ENCODE peak calls at places on chromosomes 12 and 14, in seven cellular contexts. Q, Y, T, K, J, O and D are unnamed samples.

GRCh38 chr12:8499616-8500015 is 13.7 kb upstream of the CLEC4D start:
- DNase-seq in Q (no peak), Y (peak; percentile 35), T (no peak), K (no peak), J (no peak), O (no peak), D (no peak)

GRCh38 chr12:55676707-55677106 is 31.0 kb downstream of the ITGA7 start:
- DNase-seq in Q (no peak), Y (no peak), T (no peak), K (no peak), J (peak; percentile 10), O (no peak), D (no peak)

GRCh38 chr12:133081408-133081806 is 684 bp downstream of the ZNF140 start:
- DNase-seq in Q (peak; percentile 31), Y (peak; percentile 10), T (no peak), K (no peak), J (no peak), O (no peak), D (no peak)

GRCh38 chr14:91284146-91284790 is 39.8 kb upstream of the GPR68 start:
- DNase-seq in Q (no peak), Y (peak; percentile 21), T (peak; percentile 78), K (no peak), J (peak; percentile 88), O (no peak), D (no peak)

GRCh38 chr14:74508292-74508731 is 14.7 kb downstream of the ISCA2 start:
- DNase-seq in Q (no peak), Y (peak; percentile 91), T (no peak), K (no peak), J (peak; percentile 29), O (peak; percentile 88), D (no peak)

GRCh38 chr14:91417134-91417982 is at the start of gene CCDC88C:
- DNase-seq in Q (peak; percentile 58), Y (peak; percentile 70), T (peak; percentile 71), K (peak; percentile 61), J (peak; percentile 33), O (peak; percentile 72), D (peak; percentile 60)

GRCh38 chr12:110370732-110371141 is 32.8 kb downstream of the ANAPC7 start:
- DNase-seq in Q (no peak), Y (no peak), T (no peak), K (no peak), J (no peak), O (no peak), D (no peak)

GRCh38 chr12:91326043-91327027 is 143.7 kb upstream of the DCN start:
- DNase-seq in Q (peak; percentile 50), Y (peak; percentile 64), T (peak; percentile 90), K (peak; percentile 63), J (peak; percentile 83), O (peak; percentile 34), D (peak; percentile 20)

GRCh38 chr12:46660719-46661118 is 165.1 kb downstream of the SLC38A4 start:
- DNase-seq in Q (no peak), Y (no peak), T (peak; percentile 67), K (no peak), J (peak; percentile 35), O (no peak), D (no peak)

GRCh38 chr12:95859344-95859816 is 628 bp downstream of the SNRPF start:
- DNase-seq in Q (no peak), Y (peak; percentile 78), T (peak; percentile 56), K (no peak), J (peak; percentile 66), O (no peak), D (no peak)

GRCh38 chr12:91053951-91054715 is 3.7 kb downstream of the KERA start:
- DNase-seq in Q (no peak), Y (no peak), T (peak; percentile 89), K (no peak), J (peak; percentile 71), O (no peak), D (no peak)

GRCh38 chr12:127278351-127278750 is 988.6 kb upstream of the TMEM132C start:
- DNase-seq in Q (no peak), Y (no peak), T (no peak), K (no peak), J (no peak), O (no peak), D (no peak)

GRCh38 chr12:82407481-82407880 is 49.2 kb downstream of the METTL25 start:
- DNase-seq in Q (no peak), Y (no peak), T (peak; percentile 12), K (no peak), J (no peak), O (no peak), D (no peak)

GRCh38 chr12:71011261-71011660 is 90.7 kb upstream of the PTPRR start:
- DNase-seq in Q (no peak), Y (no peak), T (peak; percentile 21), K (no peak), J (peak; percentile 73), O (no peak), D (no peak)

GRCh38 chr12:44589697-44590096 is 286.4 kb downstream of the NELL2 start:
- DNase-seq in Q (no peak), Y (peak; percentile 16), T (no peak), K (no peak), J (no peak), O (no peak), D (no peak)

GRCh38 chr12:1591029-1591428 is 3.4 kb downstream of the FBXL14 start:
- DNase-seq in Q (no peak), Y (peak; percentile 61), T (peak; percentile 56), K (peak; percentile 63), J (peak; percentile 31), O (no peak), D (no peak)

GRCh38 chr12:26101833-26102232 is 23.0 kb downstream of the BHLHE41 start:
- DNase-seq in Q (no peak), Y (peak; percentile 57), T (no peak), K (no peak), J (no peak), O (no peak), D (no peak)

GRCh38 chr14:59330455-59330854 is 134.7 kb downstream of the GPR135 start:
- DNase-seq in Q (no peak), Y (no peak), T (no peak), K (peak; percentile 77), J (no peak), O (no peak), D (no peak)

GRCh38 chr12:15584366-15585041 is 204.7 kb downstream of the EPS8 start:
- DNase-seq in Q (no peak), Y (peak; percentile 53), T (peak; percentile 87), K (peak; percentile 63), J (peak; percentile 89), O (peak; percentile 26), D (peak; percentile 46)

GRCh38 chr14:56803816-56804535 is 6.3 kb downstream of the OTX2 start:
- DNase-seq in Q (no peak), Y (no peak), T (no peak), K (no peak), J (no peak), O (peak; percentile 37), D (no peak)

GRCh38 chr14:74077401-74077800 is 6.9 kb downstream of the ALDH6A1 start:
- DNase-seq in Q (no peak), Y (no peak), T (no peak), K (no peak), J (no peak), O (no peak), D (no peak)

GRCh38 chr12:104060791-104061190 is 3.5 kb upstream of the HCFC2 start:
- DNase-seq in Q (no peak), Y (no peak), T (no peak), K (no peak), J (no peak), O (no peak), D (no peak)

GRCh38 chr14:96959992-96960391 is 162.8 kb downstream of the VRK1 start:
- DNase-seq in Q (no peak), Y (no peak), T (no peak), K (no peak), J (no peak), O (no peak), D (no peak)

GRCh38 chr14:96961895-96962294 is 164.7 kb downstream of the VRK1 start:
- DNase-seq in Q (no peak), Y (no peak), T (no peak), K (no peak), J (no peak), O (no peak), D (no peak)

GRCh38 chr14:96960598-96961116 is 163.5 kb downstream of the VRK1 start:
- DNase-seq in Q (no peak), Y (no peak), T (no peak), K (no peak), J (no peak), O (no peak), D (no peak)

GRCh38 chr14:96965885-96966595 is 168.9 kb downstream of the VRK1 start:
- DNase-seq in Q (no peak), Y (peak; percentile 62), T (no peak), K (no peak), J (no peak), O (peak; percentile 65), D (no peak)

GRCh38 chr14:96962337-96962736 is 165.2 kb downstream of the VRK1 start:
- DNase-seq in Q (no peak), Y (peak; percentile 18), T (no peak), K (no peak), J (no peak), O (no peak), D (peak; percentile 52)
- H3K4me3 ChIP-seq in Q (no peak overlapping the region), Y (no peak overlapping the region), T (no peak overlapping the region), K (no peak overlapping the region), J (no peak overlapping the region), O (no peak overlapping the region), D (no peak overlapping the region)

GRCh38 chr12:52278931-52279682 is 4.7 kb downstream of the KRT86 start:
- DNase-seq in Q (peak; percentile 73), Y (peak; percentile 65), T (peak; percentile 88), K (peak; percentile 56), J (peak; percentile 90), O (peak; percentile 74), D (no peak)
- H3K4me3 ChIP-seq in Q (no peak overlapping the region), Y (no peak overlapping the region), T (peak overlapping the region; percentile 39), K (no peak overlapping the region), J (peak overlapping the region; percentile 38), O (peak overlapping the region; percentile 33), D (peak overlapping the region; percentile 16)

GRCh38 chr14:86946446-86946845 is 1046.5 kb downstream of the GALC start:
- DNase-seq in Q (no peak), Y (no peak), T (no peak), K (no peak), J (no peak), O (no peak), D (no peak)

GRCh38 chr14:86938356-86938755 is 1054.6 kb downstream of the GALC start:
- DNase-seq in Q (no peak), Y (no peak), T (no peak), K (no peak), J (no peak), O (no peak), D (no peak)

GRCh38 chr14:86942939-86943338 is 1050.0 kb downstream of the GALC start:
- DNase-seq in Q (no peak), Y (peak; percentile 11), T (no peak), K (peak; percentile 6), J (no peak), O (no peak), D (no peak)

GRCh38 chr14:86944434-86944833 is 1048.5 kb downstream of the GALC start:
- DNase-seq in Q (no peak), Y (peak; percentile 36), T (no peak), K (no peak), J (no peak), O (no peak), D (no peak)

GRCh38 chr14:86943391-86944365 is 1049.3 kb downstream of the GALC start:
- DNase-seq in Q (no peak), Y (no peak), T (no peak), K (no peak), J (no peak), O (no peak), D (no peak)
- H3K4me3 ChIP-seq in Q (no peak overlapping the region), Y (no peak overlapping the region), T (no peak overlapping the region), K (no peak overlapping the region), J (no peak overlapping the region), O (no peak overlapping the region), D (no peak overlapping the region)

GRCh38 chr12:93020998-93021597 is 92.0 kb upstream of the EEA1 start:
- DNase-seq in Q (no peak), Y (no peak), T (no peak), K (no peak), J (no peak), O (no peak), D (no peak)
- H3K4me3 ChIP-seq in Q (no peak overlapping the region), Y (no peak overlapping the region), T (no peak overlapping the region), K (no peak overlapping the region), J (no peak overlapping the region), O (no peak overlapping the region), D (no peak overlapping the region)